ENCODE peak calls at places on chromosomes 16 and 17, in ten cellular contexts. R is PC-9, P is GM23338, E is right cardiac atrium, Y is tibial nerve, I is esophagus squamous epithelium, W is H7, J is Caco-2, T is BE2C, Q is IMR-90. A is an unnamed sample.
A peak's percentile ranks its signal among the peaks of the same experiment; 100 is the strongest.

GRCh38 chr17:28716740-28717577 is 709 bp downstream of the RAB34 start:
- DNase-seq in J (no peak), W (peak; percentile 77), E (peak; percentile 52), I (no peak), R (peak; percentile 25), Q (peak; percentile 19), Y (no peak), P (peak; percentile 66), T (no peak), A (peak; percentile 80)

GRCh38 chr17:81514735-81515529 is 2.3 kb upstream of the ACTG1 start:
- DNase-seq in E (peak; percentile 87), W (peak; percentile 94), Q (peak; percentile 82), T (peak; percentile 80), Y (peak; percentile 72), I (no peak), J (peak; percentile 92), P (peak; percentile 84), R (peak; percentile 93), A (peak; percentile 93)

GRCh38 chr17:43961954-43962353 is 8.2 kb upstream of the PYY start:
- DNase-seq in Y (no peak), I (no peak), W (no peak), T (no peak), Q (no peak), P (no peak), J (no peak), E (no peak), R (no peak), A (no peak)

GRCh38 chr16:79607587-79607986 is 7.0 kb upstream of the MAF start:
- DNase-seq in I (no peak), W (no peak), Y (no peak), P (no peak), T (no peak), R (no peak), E (no peak), J (no peak), Q (peak; percentile 16), A (no peak)

GRCh38 chr16:78706637-78707036 is 607.2 kb downstream of the WWOX start:
- DNase-seq in Q (no peak), R (no peak), Y (no peak), W (no peak), J (no peak), E (peak; percentile 18), T (no peak), I (no peak), P (peak; percentile 6), A (no peak)

GRCh38 chr17:31579265-31579664 is 187.8 kb downstream of the RAB11FIP4 start:
- DNase-seq in W (no peak), P (no peak), J (no peak), E (no peak), I (no peak), T (peak; percentile 91), R (peak; percentile 81), Q (peak; percentile 57), Y (no peak), A (no peak)

GRCh38 chr16:60110531-60110930 is 1376.4 kb upstream of the GOT2 start:
- DNase-seq in P (no peak), T (no peak), Y (no peak), I (no peak), J (no peak), E (no peak), R (no peak), W (no peak), Q (no peak), A (no peak)

GRCh38 chr17:47692895-47693666 is 880 bp upstream of the TBKBP1 start:
- DNase-seq in P (peak; percentile 43), E (no peak), R (no peak), Q (no peak), T (no peak), J (peak; percentile 46), I (no peak), W (peak; percentile 64), Y (no peak), A (no peak)

GRCh38 chr17:66123163-66123562 is 68.8 kb downstream of the CEP112 start:
- DNase-seq in R (no peak), E (no peak), I (no peak), Q (peak; percentile 38), P (peak; percentile 53), T (no peak), J (no peak), Y (no peak), W (peak; percentile 14), A (no peak)

GRCh38 chr16:89584768-89585549 is 9.4 kb downstream of the CPNE7 start:
- DNase-seq in J (no peak), E (no peak), W (peak; percentile 70), I (no peak), P (no peak), T (no peak), Y (no peak), Q (no peak), R (no peak), A (no peak)

GRCh38 chr17:44749076-44750020 is 9.4 kb upstream of the ADAM11 start:
- DNase-seq in I (no peak), J (no peak), R (no peak), E (no peak), P (no peak), Y (no peak), T (no peak), W (peak; percentile 64), Q (no peak), A (no peak)

GRCh38 chr17:65328567-65328966 is 191.4 kb downstream of the RGS9 start:
- DNase-seq in R (no peak), W (no peak), Q (no peak), E (no peak), P (no peak), J (no peak), Y (no peak), I (no peak), T (no peak), A (no peak)

GRCh38 chr16:78494105-78494504 is 394.7 kb downstream of the WWOX start:
- DNase-seq in W (no peak), R (no peak), T (no peak), E (no peak), I (no peak), J (no peak), Q (no peak), Y (no peak), P (peak; percentile 22), A (no peak)

GRCh38 chr16:11949527-11949926 is 7.7 kb upstream of the NPIPB2 start:
- DNase-seq in E (no peak), P (peak; percentile 84), W (peak; percentile 79), Y (no peak), Q (peak; percentile 47), T (peak; percentile 27), R (peak; percentile 53), I (no peak), J (peak; percentile 68), A (peak; percentile 68)

GRCh38 chr17:44867841-44868240 is 20.2 kb downstream of the HIGD1B start:
- DNase-seq in T (no peak), J (no peak), Q (no peak), W (no peak), Y (no peak), E (no peak), R (no peak), I (no peak), P (no peak), A (no peak)

GRCh38 chr17:81018044-81018802 is 16.7 kb upstream of the BAIAP2 start:
- DNase-seq in Q (peak; percentile 63), E (no peak), R (no peak), J (no peak), W (peak; percentile 42), P (no peak), I (no peak), T (no peak), Y (no peak), A (peak; percentile 61)

GRCh38 chr17:4449736-4450135 is 16.0 kb downstream of the SPNS3 start:
- DNase-seq in Y (no peak), E (no peak), Q (no peak), J (no peak), P (no peak), I (no peak), R (peak; percentile 64), T (no peak), W (peak; percentile 55), A (peak; percentile 81)

GRCh38 chr17:50161023-50161910 is 4.5 kb upstream of the SGCA start:
- DNase-seq in R (peak; percentile 91), P (peak; percentile 96), T (peak; percentile 95), J (peak; percentile 100), E (peak; percentile 92), Y (peak; percentile 85), I (peak; percentile 65), Q (peak; percentile 90), W (peak; percentile 100), A (peak; percentile 95)
- H3K4me3 ChIP-seq in R (peak overlapping the region; percentile 59), P (peak overlapping the region; percentile 67), T (peak overlapping the region; percentile 82), J (peak overlapping the region; percentile 48), E (peak overlapping the region; percentile 58), Y (peak overlapping the region; percentile 47), I (peak overlapping the region; percentile 54), Q (peak overlapping the region; percentile 61), W (peak overlapping the region; percentile 52), A (peak overlapping the region; percentile 50)

DNA sequence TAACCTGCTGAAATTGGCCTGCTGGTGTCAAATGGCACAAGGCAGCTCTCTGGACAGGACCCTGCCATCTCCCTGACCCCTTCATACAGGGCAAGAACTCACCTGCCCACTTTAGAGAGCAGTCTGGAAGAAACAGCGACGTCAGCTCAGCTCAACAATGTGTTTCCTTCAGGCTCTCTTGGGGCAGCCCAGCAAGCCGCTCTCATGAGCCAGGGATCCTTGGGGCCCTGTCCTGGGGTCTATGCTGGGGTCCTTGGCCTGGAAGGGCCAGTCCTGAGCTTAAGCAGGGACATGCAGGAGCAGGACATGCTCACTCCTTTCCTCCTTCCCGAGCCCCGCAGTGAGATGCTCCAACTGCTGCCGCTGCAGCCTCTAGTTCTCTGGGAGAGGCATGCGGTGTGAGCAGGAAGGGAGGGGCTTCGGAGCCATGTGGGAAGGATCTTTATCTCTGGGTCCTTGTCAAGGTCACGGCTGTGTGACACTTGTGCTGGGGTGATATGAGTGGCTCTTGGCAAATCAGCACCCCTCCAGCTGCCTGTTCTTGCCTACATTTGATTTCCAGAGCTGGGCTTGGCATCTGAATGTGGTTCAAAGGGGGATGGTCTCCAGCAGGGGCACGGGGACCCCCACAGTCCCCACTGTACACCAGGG is 3.4 kb downstream of the C1QTNF1 start:
- DNase-seq in W (peak; percentile 46), P (no peak), E (no peak), R (no peak), J (peak; percentile 52), Q (no peak), Y (peak; percentile 11), T (peak; percentile 53), I (no peak), A (peak; percentile 63)
- H3K27me3 ChIP-seq in W (peaks cover 42% of the 10 kb centered on the region), P (peaks cover 42% of the 10 kb centered on the region), E (no peaks in the 10 kb centered on the region), R (no peaks in the 10 kb centered on the region), J (no peaks in the 10 kb centered on the region), Q (peaks cover under 1% of the 10 kb centered on the region), Y (no peaks in the 10 kb centered on the region), T (peaks cover 18% of the 10 kb centered on the region), I (no peaks in the 10 kb centered on the region), A (no peaks in the 10 kb centered on the region)

DNA sequence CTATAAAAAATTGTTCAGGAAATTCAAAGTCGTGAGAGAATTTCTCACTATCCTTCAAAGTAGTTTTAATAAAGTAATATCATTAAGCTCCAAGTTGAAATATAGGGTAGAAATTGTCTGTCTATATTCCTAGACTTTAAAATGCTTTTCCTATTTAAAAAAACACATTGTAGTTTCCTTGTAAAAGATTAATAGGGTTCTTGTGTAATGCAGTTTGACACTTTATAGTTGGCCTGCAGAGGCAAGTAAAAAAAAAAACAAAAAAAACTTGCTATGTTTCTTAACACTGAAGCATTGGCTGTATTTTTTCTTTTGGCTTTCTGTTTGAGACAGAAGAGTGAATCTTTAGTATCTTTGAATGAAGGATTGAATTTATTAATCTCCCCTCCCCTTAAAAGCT is 17.4 kb downstream of the CPD start:
- DNase-seq in Y (no peak), P (no peak), E (no peak), T (no peak), I (no peak), Q (no peak), W (no peak), R (no peak), J (no peak), A (no peak)
- H3K4me3 ChIP-seq in Y (no peak overlapping the region), P (no peak overlapping the region), E (no peak overlapping the region), T (no peak overlapping the region), I (no peak overlapping the region), Q (no peak overlapping the region), W (no peak overlapping the region), R (no peak overlapping the region), J (no peak overlapping the region), A (no peak overlapping the region)

GRCh38 chr17:41063449-41063848 is 2.2 kb downstream of the KRTAP2-4 start:
- DNase-seq in E (no peak), J (no peak), Q (no peak), W (no peak), P (no peak), T (no peak), I (no peak), R (no peak), Y (no peak), A (no peak)
- H3K27me3 ChIP-seq in E (peaks cover 3% of the 10 kb centered on the region), J (no peaks in the 10 kb centered on the region), Q (no peaks in the 10 kb centered on the region), W (no peaks in the 10 kb centered on the region), P (no peaks in the 10 kb centered on the region), T (no peaks in the 10 kb centered on the region), I (no peaks in the 10 kb centered on the region), R (no peaks in the 10 kb centered on the region), Y (no peaks in the 10 kb centered on the region), A (peaks cover 12% of the 10 kb centered on the region)